ENCODE peak calls at places on chromosome 11, in eight cellular contexts. R, T, N, M, X, S, C and B are unnamed samples.

GRCh38 chr11:25838918-25839611 is 492.9 kb upstream of the ANO3 start:
- DNase-seq in N (no peak), T (no peak), R (no peak), C (no peak), M (no peak), S (no peak), X (no peak), B (no peak)

GRCh38 chr11:110858556-110858921 is 146.3 kb upstream of the ARHGAP20 start:
- DNase-seq in M (no peak), R (no peak), C (no peak), S (peak), N (no peak), T (no peak), X (no peak), B (no peak)

GRCh38 chr11:41003339-41003992 is 456.0 kb downstream of the LRRC4C start:
- DNase-seq in M (no peak), S (no peak), X (no peak), R (no peak), T (no peak), C (no peak), N (no peak), B (no peak)

GRCh38 chr11:14973621-14974020 is 1.5 kb upstream of the CALCA start:
- DNase-seq in N (no peak), C (no peak), M (no peak), T (peak), S (peak), R (peak), X (no peak), B (no peak)

GRCh38 chr11:57224126-57224525 is 12.9 kb downstream of the APLNR start:
- DNase-seq in R (no peak), M (no peak), T (no peak), C (no peak), X (no peak), S (no peak), N (no peak), B (no peak)

GRCh38 chr11:78427615-78428272 is 10.1 kb upstream of the GAB2 start:
- DNase-seq in N (peak), C (no peak), R (no peak), M (no peak), S (no peak), T (no peak), X (no peak), B (no peak)

GRCh38 chr11:26286472-26287066 is 45.4 kb upstream of the ANO3 start:
- DNase-seq in R (no peak), X (no peak), T (peak), N (no peak), M (no peak), C (no peak), S (no peak), B (no peak)

GRCh38 chr11:62770778-62771143 is 435 bp upstream of the TAF6L start:
- DNase-seq in M (no peak), R (no peak), N (no peak), T (peak), S (peak), X (no peak), C (no peak), B (no peak)

GRCh38 chr11:75447415-75447814 is 14.4 kb upstream of the KLHL35 start:
- DNase-seq in R (no peak), C (no peak), T (no peak), N (no peak), S (no peak), X (no peak), M (no peak), B (no peak)

GRCh38 chr11:126054412-126054811 is 8.3 kb downstream of the CDON start:
- DNase-seq in X (no peak), R (no peak), M (no peak), N (no peak), C (no peak), T (no peak), S (no peak), B (no peak)

GRCh38 chr11:7899418-7899817 is 31.6 kb downstream of the OR10A6 start:
- DNase-seq in C (no peak), M (no peak), X (no peak), S (no peak), T (no peak), N (no peak), R (no peak), B (no peak)

GRCh38 chr11:9092846-9093778 is 1.7 kb upstream of the SCUBE2 start:
- DNase-seq in C (no peak), T (no peak), S (no peak), R (no peak), N (peak), M (no peak), X (no peak), B (no peak)

GRCh38 chr11:2380807-2381350 is 3.8 kb downstream of the CD81 start:
- DNase-seq in R (no peak), S (peak), X (no peak), M (no peak), T (no peak), N (peak), C (no peak), B (no peak)

GRCh38 chr11:115333106-115333505 is 171.1 kb downstream of the CADM1 start:
- DNase-seq in C (no peak), N (no peak), M (no peak), R (no peak), S (no peak), T (no peak), X (no peak), B (no peak)

GRCh38 chr11:106706355-106706754 is 311.9 kb downstream of the GUCY1A2 start:
- DNase-seq in N (no peak), X (no peak), C (no peak), T (no peak), R (no peak), S (no peak), M (no peak), B (no peak)

GRCh38 chr11:108224908-108225786 is 2.3 kb downstream of the ATM start:
- DNase-seq in C (no peak), T (no peak), N (peak), S (no peak), M (no peak), R (peak), X (no peak), B (no peak)

GRCh38 chr11:26558191-26558590 is 13.9 kb downstream of the MUC15 start:
- DNase-seq in M (no peak), S (no peak), T (no peak), C (no peak), R (no peak), N (no peak), X (no peak), B (no peak)

GRCh38 chr11:73931039-73931645 is 19.7 kb upstream of the DNAJB13 start:
- DNase-seq in R (no peak), T (peak), C (no peak), X (peak), S (no peak), M (no peak), N (peak), B (no peak)

GRCh38 chr11:16226245-16226644 is 130.1 kb downstream of the SOX6 start:
- DNase-seq in N (no peak), C (no peak), M (no peak), T (no peak), X (peak), R (no peak), S (peak), B (no peak)

GRCh38 chr11:58286249-58286648 is 18.2 kb upstream of the OR10W1 start:
- DNase-seq in N (peak), T (no peak), X (no peak), S (no peak), C (no peak), R (no peak), M (no peak), B (no peak)

GRCh38 chr11:112922606-112923005 is 38.6 kb upstream of the NCAM1 start:
- DNase-seq in S (no peak), X (no peak), N (no peak), C (no peak), T (no peak), M (no peak), R (no peak), B (no peak)

GRCh38 chr11:692824-693414 is 2.1 kb downstream of the DEAF1 start:
- DNase-seq in R (no peak), S (no peak), T (no peak), X (no peak), N (no peak), C (no peak), M (no peak), B (no peak)

GRCh38 chr11:43486141-43486540 is 127.4 kb downstream of the TTC17 start:
- DNase-seq in R (no peak), M (no peak), S (no peak), C (no peak), N (no peak), X (no peak), T (no peak), B (no peak)

GRCh38 chr11:1153951-1154487 is 3.7 kb upstream of the MUC5AC start:
- DNase-seq in C (peak), M (no peak), R (peak), T (no peak), S (peak), X (no peak), N (no peak), B (no peak)

GRCh38 chr11:95081412-95081811 is 8.2 kb upstream of the ENDOD1 start:
- DNase-seq in N (no peak), S (peak), C (no peak), X (no peak), M (no peak), T (no peak), R (no peak), B (no peak)